ENCODE peak calls at places on chromosomes 11 and 22, in eight cellular contexts. One of them, this sample, is unnamed.
A peak's percentile ranks its signal among the peaks of the same experiment; 100 is the strongest.

GRCh38 chr22:34395370-34395769 is 475.1 kb upstream of the LARGE1 start:
- DNase-seq in heart left ventricle: no peak
- DNase-seq in stimulated activated naive CD8-positive, alpha-beta T cell treated with anti-CD3 and anti-CD28 coated beads, Interleukin-15, Interleukin-2, amounts not matched to agents 100 U/mL and 50 U/mL, for 24 hours: no peak
- DNase-seq in neural progenitor cell: no peak
- DNase-seq in nucleus accumbens: no peak
- DNase-seq in C1 segment of cervical spinal cord: no peak
- DNase-seq in stimulated activated CD4-positive, alpha-beta T cell treated with anti-CD3 and anti-CD28 coated beads, Interleukin-12 subunit alpha, Interleukin-12 subunit beta, amount 100 ng/mL, for 48 hours: no peak
- DNase-seq in small intestine: no peak
- DNase-seq in this sample: no peak

GRCh38 chr22:27378994-27379393 is 422.6 kb downstream of the MN1 start:
- DNase-seq in heart left ventricle: no peak
- DNase-seq in stimulated activated naive CD8-positive, alpha-beta T cell treated with anti-CD3 and anti-CD28 coated beads, Interleukin-15, Interleukin-2, amounts not matched to agents 100 U/mL and 50 U/mL, for 24 hours: no peak
- DNase-seq in neural progenitor cell: no peak
- DNase-seq in nucleus accumbens: no peak
- DNase-seq in C1 segment of cervical spinal cord: no peak
- DNase-seq in stimulated activated CD4-positive, alpha-beta T cell treated with anti-CD3 and anti-CD28 coated beads, Interleukin-12 subunit alpha, Interleukin-12 subunit beta, amount 100 ng/mL, for 48 hours: no peak
- DNase-seq in small intestine: no peak
- DNase-seq in this sample: no peak

GRCh38 chr22:32335471-32335870 is 22.2 kb upstream of the RFPL3 start:
- DNase-seq in heart left ventricle: no peak
- DNase-seq in stimulated activated naive CD8-positive, alpha-beta T cell treated with anti-CD3 and anti-CD28 coated beads, Interleukin-15, Interleukin-2, amounts not matched to agents 100 U/mL and 50 U/mL, for 24 hours: no peak
- DNase-seq in neural progenitor cell: peak; percentile 45
- DNase-seq in nucleus accumbens: no peak
- DNase-seq in C1 segment of cervical spinal cord: no peak
- DNase-seq in stimulated activated CD4-positive, alpha-beta T cell treated with anti-CD3 and anti-CD28 coated beads, Interleukin-12 subunit alpha, Interleukin-12 subunit beta, amount 100 ng/mL, for 48 hours: no peak
- DNase-seq in small intestine: no peak
- DNase-seq in this sample: no peak

GRCh38 chr11:9193316-9193715 is 71.8 kb downstream of the DENND5A start:
- DNase-seq in heart left ventricle: no peak
- DNase-seq in stimulated activated naive CD8-positive, alpha-beta T cell treated with anti-CD3 and anti-CD28 coated beads, Interleukin-15, Interleukin-2, amounts not matched to agents 100 U/mL and 50 U/mL, for 24 hours: no peak
- DNase-seq in neural progenitor cell: no peak
- DNase-seq in nucleus accumbens: no peak
- DNase-seq in C1 segment of cervical spinal cord: no peak
- DNase-seq in stimulated activated CD4-positive, alpha-beta T cell treated with anti-CD3 and anti-CD28 coated beads, Interleukin-12 subunit alpha, Interleukin-12 subunit beta, amount 100 ng/mL, for 48 hours: no peak
- DNase-seq in small intestine: no peak
- DNase-seq in this sample: no peak

GRCh38 chr11:45374632-45375031 is 88.5 kb upstream of the SYT13 start:
- DNase-seq in heart left ventricle: no peak
- DNase-seq in stimulated activated naive CD8-positive, alpha-beta T cell treated with anti-CD3 and anti-CD28 coated beads, Interleukin-15, Interleukin-2, amounts not matched to agents 100 U/mL and 50 U/mL, for 24 hours: no peak
- DNase-seq in neural progenitor cell: no peak
- DNase-seq in nucleus accumbens: no peak
- DNase-seq in C1 segment of cervical spinal cord: no peak
- DNase-seq in stimulated activated CD4-positive, alpha-beta T cell treated with anti-CD3 and anti-CD28 coated beads, Interleukin-12 subunit alpha, Interleukin-12 subunit beta, amount 100 ng/mL, for 48 hours: no peak
- DNase-seq in small intestine: no peak
- DNase-seq in this sample: no peak

GRCh38 chr22:49723478-49724029 is 104.1 kb downstream of the BRD1 start:
- DNase-seq in heart left ventricle: no peak
- DNase-seq in stimulated activated naive CD8-positive, alpha-beta T cell treated with anti-CD3 and anti-CD28 coated beads, Interleukin-15, Interleukin-2, amounts not matched to agents 100 U/mL and 50 U/mL, for 24 hours: no peak
- DNase-seq in neural progenitor cell: no peak
- DNase-seq in nucleus accumbens: no peak
- DNase-seq in C1 segment of cervical spinal cord: no peak
- DNase-seq in stimulated activated CD4-positive, alpha-beta T cell treated with anti-CD3 and anti-CD28 coated beads, Interleukin-12 subunit alpha, Interleukin-12 subunit beta, amount 100 ng/mL, for 48 hours: no peak
- DNase-seq in small intestine: no peak
- DNase-seq in this sample: no peak

GRCh38 chr11:35271031-35271430 is 132.1 kb downstream of the CD44 start:
- DNase-seq in heart left ventricle: no peak
- DNase-seq in stimulated activated naive CD8-positive, alpha-beta T cell treated with anti-CD3 and anti-CD28 coated beads, Interleukin-15, Interleukin-2, amounts not matched to agents 100 U/mL and 50 U/mL, for 24 hours: no peak
- DNase-seq in neural progenitor cell: no peak
- DNase-seq in nucleus accumbens: no peak
- DNase-seq in C1 segment of cervical spinal cord: no peak
- DNase-seq in stimulated activated CD4-positive, alpha-beta T cell treated with anti-CD3 and anti-CD28 coated beads, Interleukin-12 subunit alpha, Interleukin-12 subunit beta, amount 100 ng/mL, for 48 hours: no peak
- DNase-seq in small intestine: no peak
- DNase-seq in this sample: no peak

GRCh38 chr11:33785609-33786008 is 11.3 kb upstream of the FBXO3 start:
- DNase-seq in heart left ventricle: no peak
- DNase-seq in stimulated activated naive CD8-positive, alpha-beta T cell treated with anti-CD3 and anti-CD28 coated beads, Interleukin-15, Interleukin-2, amounts not matched to agents 100 U/mL and 50 U/mL, for 24 hours: no peak
- DNase-seq in neural progenitor cell: no peak
- DNase-seq in nucleus accumbens: no peak
- DNase-seq in C1 segment of cervical spinal cord: no peak
- DNase-seq in stimulated activated CD4-positive, alpha-beta T cell treated with anti-CD3 and anti-CD28 coated beads, Interleukin-12 subunit alpha, Interleukin-12 subunit beta, amount 100 ng/mL, for 48 hours: no peak
- DNase-seq in small intestine: no peak
- DNase-seq in this sample: no peak